ENCODE peak calls at places on chromosomes 1 and 21, in six cellular contexts. G is trophoblast cell, R is IMR-90, O is H1, L is mesendoderm, S is mesenchymal stem cell. E is an unnamed sample.

GRCh38 chr1:243708210-243708609 is 141.8 kb downstream of the AKT3 start:
- DNase-seq in G (no peak), R (no peak), O (no peak), L (no peak), S (no peak), E (no peak)

GRCh38 chr1:183576537-183576936 is 13.7 kb downstream of the NCF2 start:
- DNase-seq in G (no peak), R (no peak), O (no peak), L (no peak), S (no peak), E (no peak)

GRCh38 chr1:6614953-6615785 is 1.6 kb downstream of the PHF13 start:
- DNase-seq in G (no peak), R (no peak), O (no peak), L (peak), S (no peak), E (no peak)

GRCh38 chr1:53957231-53957818 is 11.2 kb downstream of the LRRC42 start:
- DNase-seq in G (peak), R (peak), O (no peak), L (peak), S (peak), E (no peak)

GRCh38 chr21:45358711-45359310 is 46.2 kb upstream of the COL18A1 start:
- DNase-seq in G (no peak), R (no peak), O (no peak), L (no peak), S (no peak), E (no peak)

GRCh38 chr1:207970329-207971038 is 59.6 kb upstream of the CD34 start:
- DNase-seq in G (no peak), R (no peak), O (no peak), L (no peak), S (no peak), E (no peak)

GRCh38 chr1:219088778-219089557 is 84.7 kb upstream of the LYPLAL1 start:
- DNase-seq in G (peak), R (peak), O (no peak), L (peak), S (peak), E (no peak)

GRCh38 chr1:107228704-107229103 is 87.9 kb downstream of the NTNG1 start:
- DNase-seq in G (peak), R (peak), O (no peak), L (no peak), S (no peak), E (no peak)

GRCh38 chr21:46604329-46604974 is 430 bp downstream of the S100B start:
- DNase-seq in G (no peak), R (no peak), O (no peak), L (no peak), S (no peak), E (no peak)
- H3K4me3 ChIP-seq in G (no peak), R (no peak), O (no peak), L (no peak), S (no peak), E (no peak)

GRCh38 chr21:15054606-15055239 is 10.1 kb downstream of the NRIP1 start:
- DNase-seq in G (no peak), R (no peak), O (no peak), L (no peak), S (no peak), E (no peak)
- H3K23ac ChIP-seq in G (no peak), R (peak), O (no peak), L (no peak), S (no peak), E (no peak)

DNA sequence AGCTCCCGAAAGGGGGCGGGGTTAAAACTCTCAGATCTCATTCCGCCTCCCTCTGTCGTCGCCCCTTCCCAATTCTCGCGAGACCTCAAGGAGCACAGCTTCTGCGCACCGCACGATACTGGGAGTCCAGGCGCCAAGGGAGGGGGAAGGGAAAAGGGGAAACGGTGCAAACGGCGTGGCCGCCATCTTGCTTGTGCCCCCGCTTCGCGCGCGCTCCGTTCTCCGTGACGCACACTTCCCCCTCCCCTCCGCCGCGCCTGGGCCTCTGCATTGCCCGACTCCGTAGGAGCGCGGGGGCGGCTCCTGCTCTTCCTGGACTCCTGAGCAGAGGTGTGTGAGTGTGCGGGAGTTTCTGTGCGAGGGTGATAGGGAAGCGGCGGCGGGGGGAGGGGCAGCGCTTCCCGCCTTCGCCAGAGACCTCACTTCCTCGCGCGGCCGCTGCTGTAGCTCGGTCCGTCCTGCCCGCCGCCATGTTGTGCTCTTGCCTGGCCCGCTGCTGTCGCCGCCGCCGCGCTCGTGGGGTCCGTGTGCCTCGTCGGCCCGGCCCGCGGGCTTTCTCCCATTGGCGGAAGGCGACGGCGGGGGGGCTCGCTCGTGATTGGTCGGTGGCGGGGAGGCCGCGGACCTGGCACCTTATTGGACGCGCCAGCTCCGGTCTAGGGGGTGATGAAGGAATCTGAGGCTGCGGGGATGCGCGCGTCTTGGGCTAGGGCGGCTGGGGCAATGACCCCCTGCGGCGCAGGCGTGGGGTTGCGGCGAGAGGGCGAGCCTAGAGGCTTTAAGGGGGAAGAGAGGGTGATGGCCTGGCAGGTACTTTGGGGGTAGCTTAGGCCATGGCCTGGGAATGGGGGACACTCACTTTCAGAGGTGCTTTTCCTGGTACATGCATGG is at the start of gene NFYC:
- DNase-seq in G (peak), R (peak), O (peak), L (peak), S (peak), E (peak)
- H4K8ac ChIP-seq in G (peak), R (peak), O (peak), L (peak), S (peak), E (peak)

DNA sequence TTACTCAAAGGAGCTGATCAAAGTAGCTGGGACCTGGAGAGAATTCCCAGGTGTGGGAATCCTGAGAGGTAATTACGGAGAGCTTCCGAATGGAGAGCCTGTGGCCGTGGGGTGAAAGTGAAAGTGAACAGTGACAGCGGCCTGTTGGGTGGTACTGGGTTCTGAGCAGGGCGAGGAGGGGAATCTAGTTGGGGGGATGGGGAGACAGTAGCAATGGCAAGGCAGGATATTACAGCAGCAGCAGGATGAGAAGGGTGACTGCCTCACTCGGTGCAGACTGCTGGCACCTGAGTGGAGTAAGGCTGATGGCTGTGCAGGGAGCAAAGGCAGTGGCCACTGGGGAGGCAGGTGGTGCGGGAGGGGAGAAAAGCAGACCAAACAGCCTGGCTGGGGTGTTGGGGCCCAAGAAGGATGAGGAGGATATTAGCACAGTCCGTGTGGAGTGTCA is 70.3 kb upstream of the PRDX6 start:
- DNase-seq in G (no peak), R (no peak), O (no peak), L (no peak), S (no peak), E (no peak)
- H3K4me3 ChIP-seq in G (peak), R (no peak), O (no peak), L (no peak), S (no peak), E (no peak)

GRCh38 chr1:47969478-47969877 is 27.7 kb downstream of the TRABD2B start:
- DNase-seq in G (no peak), R (no peak), O (no peak), L (no peak), S (no peak), E (no peak)

GRCh38 chr1:47970882-47971281 is 26.3 kb downstream of the TRABD2B start:
- DNase-seq in G (no peak), R (no peak), O (no peak), L (no peak), S (no peak), E (no peak)

GRCh38 chr1:47972864-47973437 is 24.2 kb downstream of the TRABD2B start:
- DNase-seq in G (no peak), R (no peak), O (no peak), L (no peak), S (no peak), E (no peak)

GRCh38 chr1:47968489-47968888 is 28.7 kb downstream of the TRABD2B start:
- DNase-seq in G (no peak), R (no peak), O (no peak), L (no peak), S (no peak), E (no peak)

GRCh38 chr1:47971385-47971784 is 25.8 kb downstream of the TRABD2B start:
- DNase-seq in G (no peak), R (no peak), O (no peak), L (no peak), S (no peak), E (no peak)
- H3K23ac ChIP-seq in G (no peak), R (no peak), O (no peak), L (no peak), S (no peak), E (no peak)

GRCh38 chr1:148334339-148335130 is 148.6 kb downstream of the PPIAL4G start:
- DNase-seq in G (peak), R (peak), O (peak), L (peak), S (peak), E (peak)
- H4K8ac ChIP-seq in G (peak), R (peak), O (peak), L (no peak), S (peak), E (no peak)

E was measured in neuronal stem cell.